ENCODE peak calls at places on chromosomes 1 and 21, in seven cellular contexts. One of them, this sample, is unnamed.
A peak's percentile ranks its signal among the peaks of the same experiment; 100 is the strongest.

GRCh38 chr1:225998560-225999226 is 450 bp downstream of the SDE2 start:
- DNase-seq in EL: peak; percentile 31
- DNase-seq in HFFc6: peak; percentile 41
- DNase-seq in lung microvascular endothelial cell: peak; percentile 62
- DNase-seq in NCI-H460: peak; percentile 17
- DNase-seq in Calu3: no peak
- DNase-seq in putamen: peak; percentile 10
- DNase-seq in this sample: no peak

GRCh38 chr1:69246109-69246508 is 321.6 kb upstream of the LRRC7 start:
- DNase-seq in EL: no peak
- DNase-seq in HFFc6: no peak
- DNase-seq in lung microvascular endothelial cell: no peak
- DNase-seq in NCI-H460: no peak
- DNase-seq in Calu3: no peak
- DNase-seq in putamen: peak; percentile 58
- DNase-seq in this sample: no peak

GRCh38 chr1:102970496-102971078 is 137.7 kb downstream of the COL11A1 start:
- DNase-seq in EL: peak; percentile 58
- DNase-seq in HFFc6: peak; percentile 51
- DNase-seq in lung microvascular endothelial cell: peak; percentile 62
- DNase-seq in NCI-H460: peak; percentile 47
- DNase-seq in Calu3: peak; percentile 18
- DNase-seq in putamen: peak; percentile 6
- DNase-seq in this sample: peak; percentile 5

GRCh38 chr1:204377800-204378608 is 18.3 kb upstream of the PLEKHA6 start:
- DNase-seq in EL: peak; percentile 33
- DNase-seq in HFFc6: no peak
- DNase-seq in lung microvascular endothelial cell: peak; percentile 40
- DNase-seq in NCI-H460: peak; percentile 16
- DNase-seq in Calu3: peak; percentile 80
- DNase-seq in putamen: no peak
- DNase-seq in this sample: peak; percentile 45

GRCh38 chr1:180975551-180975950 is 47.1 kb downstream of the STX6 start:
- DNase-seq in EL: no peak
- DNase-seq in HFFc6: no peak
- DNase-seq in lung microvascular endothelial cell: no peak
- DNase-seq in NCI-H460: no peak
- DNase-seq in Calu3: no peak
- DNase-seq in putamen: no peak
- DNase-seq in this sample: no peak

GRCh38 chr1:246677842-246678241 is 46.4 kb upstream of the SCCPDH start:
- DNase-seq in EL: no peak
- DNase-seq in HFFc6: no peak
- DNase-seq in lung microvascular endothelial cell: no peak
- DNase-seq in NCI-H460: no peak
- DNase-seq in Calu3: no peak
- DNase-seq in putamen: no peak
- DNase-seq in this sample: no peak

GRCh38 chr1:114208106-114208505 is 54.4 kb upstream of the SYT6 start:
- DNase-seq in EL: no peak
- DNase-seq in HFFc6: no peak
- DNase-seq in lung microvascular endothelial cell: no peak
- DNase-seq in NCI-H460: no peak
- DNase-seq in Calu3: no peak
- DNase-seq in putamen: no peak
- DNase-seq in this sample: no peak

GRCh38 chr1:177448652-177449351 is 278.0 kb downstream of the BRINP2 start:
- DNase-seq in EL: no peak
- DNase-seq in HFFc6: no peak
- DNase-seq in lung microvascular endothelial cell: no peak
- DNase-seq in NCI-H460: no peak
- DNase-seq in Calu3: no peak
- DNase-seq in putamen: peak; percentile 82
- DNase-seq in this sample: no peak

GRCh38 chr1:24119859-24120756 is 8.2 kb upstream of the MYOM3 start:
- DNase-seq in EL: no peak
- DNase-seq in HFFc6: no peak
- DNase-seq in lung microvascular endothelial cell: peak; percentile 35
- DNase-seq in NCI-H460: no peak
- DNase-seq in Calu3: no peak
- DNase-seq in putamen: no peak
- DNase-seq in this sample: no peak

GRCh38 chr21:34083357-34083756 is 10.0 kb downstream of the MRPS6 start:
- DNase-seq in EL: no peak
- DNase-seq in HFFc6: no peak
- DNase-seq in lung microvascular endothelial cell: no peak
- DNase-seq in NCI-H460: no peak
- DNase-seq in Calu3: no peak
- DNase-seq in putamen: no peak
- DNase-seq in this sample: no peak

GRCh38 chr1:64494659-64495058 is 24.7 kb downstream of the CACHD1 start:
- DNase-seq in EL: no peak
- DNase-seq in HFFc6: no peak
- DNase-seq in lung microvascular endothelial cell: no peak
- DNase-seq in NCI-H460: no peak
- DNase-seq in Calu3: no peak
- DNase-seq in putamen: no peak
- DNase-seq in this sample: no peak

GRCh38 chr1:155085504-155086181 is 7.0 kb downstream of the EFNA3 start:
- DNase-seq in EL: peak; percentile 64
- DNase-seq in HFFc6: peak; percentile 31
- DNase-seq in lung microvascular endothelial cell: no peak
- DNase-seq in NCI-H460: peak; percentile 52
- DNase-seq in Calu3: peak; percentile 77
- DNase-seq in putamen: no peak
- DNase-seq in this sample: peak; percentile 81

GRCh38 chr1:44976252-44976651 is 10.1 kb downstream of the EIF2B3 start:
- DNase-seq in EL: no peak
- DNase-seq in HFFc6: no peak
- DNase-seq in lung microvascular endothelial cell: no peak
- DNase-seq in NCI-H460: no peak
- DNase-seq in Calu3: no peak
- DNase-seq in putamen: no peak
- DNase-seq in this sample: no peak

GRCh38 chr1:101259744-101260148 is 22.9 kb downstream of the S1PR1 start:
- DNase-seq in EL: peak; percentile 81
- DNase-seq in HFFc6: peak; percentile 82
- DNase-seq in lung microvascular endothelial cell: peak; percentile 85
- DNase-seq in NCI-H460: peak; percentile 12
- DNase-seq in Calu3: no peak
- DNase-seq in putamen: no peak
- DNase-seq in this sample: peak; percentile 43

GRCh38 chr1:19533626-19534025 is 48.3 kb upstream of the CAPZB start:
- DNase-seq in EL: peak; percentile 5
- DNase-seq in HFFc6: no peak
- DNase-seq in lung microvascular endothelial cell: peak; percentile 33
- DNase-seq in NCI-H460: no peak
- DNase-seq in Calu3: no peak
- DNase-seq in putamen: no peak
- DNase-seq in this sample: peak; percentile 20

GRCh38 chr1:7345516-7345915 is 425.6 kb upstream of the VAMP3 start:
- DNase-seq in EL: no peak
- DNase-seq in HFFc6: no peak
- DNase-seq in lung microvascular endothelial cell: no peak
- DNase-seq in NCI-H460: no peak
- DNase-seq in Calu3: no peak
- DNase-seq in putamen: no peak
- DNase-seq in this sample: no peak

GRCh38 chr1:183416850-183417690 is 1.1 kb downstream of the NMNAT2 start:
- DNase-seq in EL: peak; percentile 45
- DNase-seq in HFFc6: peak; percentile 8
- DNase-seq in lung microvascular endothelial cell: peak; percentile 66
- DNase-seq in NCI-H460: peak; percentile 56
- DNase-seq in Calu3: peak; percentile 85
- DNase-seq in putamen: peak; percentile 43
- DNase-seq in this sample: peak; percentile 82

GRCh38 chr1:183310753-183311465 is 107.3 kb downstream of the NMNAT2 start:
- DNase-seq in EL: no peak
- DNase-seq in HFFc6: peak; percentile 2
- DNase-seq in lung microvascular endothelial cell: peak; percentile 18
- DNase-seq in NCI-H460: no peak
- DNase-seq in Calu3: no peak
- DNase-seq in putamen: no peak
- DNase-seq in this sample: no peak

GRCh38 chr1:117231748-117232373 is 21.1 kb upstream of the VTCN1 start:
- DNase-seq in EL: no peak
- DNase-seq in HFFc6: no peak
- DNase-seq in lung microvascular endothelial cell: no peak
- DNase-seq in NCI-H460: no peak
- DNase-seq in Calu3: peak; percentile 38
- DNase-seq in putamen: peak; percentile 4
- DNase-seq in this sample: no peak

GRCh38 chr1:111563619-111564018 is 56.0 kb upstream of the RAP1A start:
- DNase-seq in EL: peak; percentile 86
- DNase-seq in HFFc6: peak; percentile 69
- DNase-seq in lung microvascular endothelial cell: peak; percentile 39
- DNase-seq in NCI-H460: no peak
- DNase-seq in Calu3: peak; percentile 2
- DNase-seq in putamen: no peak
- DNase-seq in this sample: peak; percentile 77

GRCh38 chr1:37267111-37267835 is 207.1 kb upstream of the ZC3H12A start:
- DNase-seq in EL: peak; percentile 12
- DNase-seq in HFFc6: no peak
- DNase-seq in lung microvascular endothelial cell: no peak
- DNase-seq in NCI-H460: no peak
- DNase-seq in Calu3: no peak
- DNase-seq in putamen: no peak
- DNase-seq in this sample: peak; percentile 53

GRCh38 chr1:227901906-227902640 is 45.7 kb downstream of the WNT9A start:
- DNase-seq in EL: peak; percentile 15
- DNase-seq in HFFc6: no peak
- DNase-seq in lung microvascular endothelial cell: peak; percentile 40
- DNase-seq in NCI-H460: no peak
- DNase-seq in Calu3: no peak
- DNase-seq in putamen: no peak
- DNase-seq in this sample: no peak